ENCODE peak calls at places on chromosomes 4 and X, in ten cellular contexts. A, T, J, V, G, U, D, E, Y and B are unnamed samples.
A peak's percentile ranks its signal among the peaks of the same experiment; 100 is the strongest.

GRCh38 chr4:19327364-19327763 is 924.3 kb upstream of the SLIT2 start:
- DNase-seq in D (no peak), T (no peak), G (no peak), U (no peak), V (no peak), A (no peak), Y (no peak), E (peak; percentile 12), J (no peak), B (no peak)

GRCh38 chrX:14997271-14997670 is 124.0 kb downstream of the MOSPD2 start:
- DNase-seq in T (no peak), J (no peak), V (no peak), G (no peak), E (no peak), Y (no peak), A (no peak), U (no peak), D (no peak), B (no peak)

GRCh38 chrX:152072236-152072635 is 66.1 kb downstream of the MAGEA10 start:
- DNase-seq in G (no peak), J (no peak), A (no peak), T (no peak), D (no peak), U (peak; percentile 56), E (peak; percentile 0), Y (peak; percentile 45), V (no peak), B (no peak)

GRCh38 chr4:153402366-153402765 is 57.9 kb downstream of the MND1 start:
- DNase-seq in Y (no peak), G (no peak), E (no peak), J (no peak), D (no peak), A (no peak), T (no peak), U (no peak), V (no peak), B (no peak)

GRCh38 chr4:178027796-178028195 is 585.6 kb upstream of the AGA start:
- DNase-seq in V (no peak), Y (no peak), U (no peak), A (no peak), E (no peak), D (no peak), J (no peak), G (no peak), T (no peak), B (no peak)

GRCh38 chr4:26912810-26913209 is 52.2 kb downstream of the STIM2 start:
- DNase-seq in G (no peak), T (no peak), E (no peak), J (no peak), V (no peak), D (no peak), A (no peak), U (no peak), Y (no peak), B (no peak)

GRCh38 chrX:152138388-152138784 is at the start of gene MAGEA10:
- DNase-seq in G (no peak), J (no peak), V (no peak), Y (no peak), D (no peak), T (no peak), U (no peak), A (no peak), E (no peak), B (no peak)

GRCh38 chr4:1039493-1040343 is 28.3 kb downstream of the FGFRL1 start:
- DNase-seq in Y (peak; percentile 63), U (peak; percentile 64), J (peak; percentile 57), D (no peak), V (peak; percentile 56), A (peak; percentile 44), G (no peak), T (no peak), E (peak; percentile 32), B (no peak)

GRCh38 chrX:45747905-45748304 is 547.2 kb upstream of the DIPK2B start:
- DNase-seq in J (no peak), E (no peak), V (no peak), D (no peak), A (no peak), T (no peak), Y (no peak), G (no peak), U (no peak), B (no peak)

GRCh38 chr4:7546809-7547367 is 112.2 kb upstream of the PSAPL1 start:
- DNase-seq in U (peak; percentile 22), J (no peak), T (no peak), Y (no peak), D (no peak), A (no peak), G (no peak), V (no peak), E (peak; percentile 67), B (no peak)

GRCh38 chr4:3114377-3114776 is 39.9 kb downstream of the HTT start:
- DNase-seq in E (peak; percentile 48), U (no peak), D (no peak), T (no peak), V (no peak), Y (no peak), A (no peak), J (no peak), G (no peak), B (no peak)

GRCh38 chr4:67397931-67398330 is 147.4 kb downstream of the CENPC start:
- DNase-seq in E (no peak), U (no peak), A (no peak), V (no peak), D (no peak), J (no peak), Y (no peak), T (no peak), G (no peak), B (no peak)

GRCh38 chr4:168408620-168409019 is 71.7 kb downstream of the DDX60L start:
- DNase-seq in J (peak; percentile 58), U (peak; percentile 97), A (peak; percentile 53), G (peak; percentile 69), Y (no peak), E (peak; percentile 98), V (peak; percentile 38), T (no peak), D (no peak), B (no peak)

GRCh38 chrX:129347291-129347690 is 176.0 kb downstream of the SMARCA1 start:
- DNase-seq in E (no peak), Y (no peak), D (no peak), V (no peak), U (no peak), G (no peak), A (no peak), J (no peak), T (no peak), B (no peak)
- TF ChIP-seq CTCF in E (no peak), Y (no peak), D (no peak), V (no peak), U (no peak), G (no peak), A (no peak), J (no peak), T (no peak), B (no peak)

GRCh38 chr4:140943486-140943885 is 187.3 kb upstream of the TBC1D9 start:
- DNase-seq in G (no peak), T (no peak), V (no peak), U (peak; percentile 59), J (no peak), A (no peak), Y (no peak), E (peak; percentile 77), D (no peak), B (no peak)

GRCh38 chr4:140932646-140933045 is 176.5 kb upstream of the TBC1D9 start:
- DNase-seq in Y (no peak), T (no peak), D (no peak), V (no peak), E (no peak), J (no peak), G (no peak), A (no peak), U (no peak), B (no peak)

GRCh38 chr4:140935259-140935658 is 179.1 kb upstream of the TBC1D9 start:
- DNase-seq in D (no peak), T (no peak), J (peak; percentile 43), G (peak; percentile 69), E (no peak), V (no peak), A (no peak), U (no peak), Y (no peak), B (no peak)

GRCh38 chr4:140940589-140940988 is 184.4 kb upstream of the TBC1D9 start:
- DNase-seq in Y (no peak), T (no peak), V (no peak), E (no peak), G (no peak), A (no peak), D (no peak), U (no peak), J (no peak), B (no peak)

DNA sequence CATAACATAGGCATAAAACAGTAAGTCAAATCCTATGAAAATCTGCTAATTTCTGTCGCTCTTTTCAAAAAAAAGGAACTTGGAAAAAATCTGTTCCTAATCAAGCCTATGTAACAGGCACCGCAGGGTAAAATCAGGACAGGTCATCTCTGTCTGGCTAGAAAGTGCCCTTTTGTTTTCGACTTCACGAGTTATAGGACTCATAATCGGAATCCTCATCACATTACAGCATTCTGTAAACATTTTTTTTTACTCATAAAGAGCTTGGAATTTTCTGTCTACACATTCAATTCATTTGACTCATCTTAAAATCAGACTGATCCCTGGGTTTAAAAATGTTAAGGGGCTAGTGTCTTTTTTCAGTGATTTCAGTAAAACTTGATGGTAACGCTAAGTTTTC is 181.7 kb upstream of the TBC1D9 start:
- DNase-seq in Y (no peak), V (no peak), E (peak; percentile 80), U (peak; percentile 21), A (no peak), T (no peak), J (no peak), G (no peak), D (no peak), B (no peak)
- H3K4me1 ChIP-seq in Y (peaks cover 6% of the 10 kb centered on the region), V (peaks cover 49% of the 10 kb centered on the region), E (peaks cover 5% of the 10 kb centered on the region), U (peaks cover 47% of the 10 kb centered on the region), A (peaks cover 3% of the 10 kb centered on the region), T (no peaks in the 10 kb centered on the region), J (peaks cover 20% of the 10 kb centered on the region), G (peaks cover 24% of the 10 kb centered on the region), D (no peaks in the 10 kb centered on the region), B (no peaks in the 10 kb centered on the region)

GRCh38 chrX:153689654-153690465 is 2.1 kb downstream of the SLC6A8 start:
- DNase-seq in D (no peak), J (no peak), G (no peak), T (no peak), U (no peak), E (peak; percentile 23), V (no peak), Y (no peak), A (no peak), B (no peak)
- TF ChIP-seq CTCF in D (no peak), J (no peak), G (no peak), T (no peak), U (no peak), E (no peak), V (no peak), Y (no peak), A (no peak), B (no peak)

GRCh38 chrX:12999422-12999821 is 24.5 kb downstream of the TMSB4X start:
- DNase-seq in D (no peak), T (peak; percentile 48), U (no peak), Y (no peak), G (no peak), V (no peak), E (peak; percentile 32), A (no peak), J (no peak), B (no peak)
- H3K4me1 ChIP-seq in D (no peaks in the 10 kb centered on the region), T (peaks cover 59% of the 10 kb centered on the region), U (no peaks in the 10 kb centered on the region), Y (peaks cover 10% of the 10 kb centered on the region), G (peaks cover 11% of the 10 kb centered on the region), V (no peaks in the 10 kb centered on the region), E (no peaks in the 10 kb centered on the region), A (peaks cover 14% of the 10 kb centered on the region), J (no peaks in the 10 kb centered on the region), B (no peaks in the 10 kb centered on the region)